ENCODE peak calls at places on chromosomes 3 and 15, in five cellular contexts. S is cardiac muscle cell, T is right atrium auricular region, A is ELR, Y is lower lobe of right lung. W is an unnamed sample.

GRCh38 chr3:196666001-196666867 is 26.7 kb downstream of the NRROS start:
- DNase-seq in S (peak), Y (no peak), T (no peak), A (peak), W (peak)

GRCh38 chr15:43943511-43943910 is 116.7 kb downstream of the WDR76 start:
- DNase-seq in Y (no peak), S (no peak), A (no peak), T (no peak), W (peak)

GRCh38 chr3:50585919-50586762 is 16.8 kb downstream of the HEMK1 start:
- DNase-seq in Y (no peak), A (no peak), T (no peak), S (no peak), W (no peak)

GRCh38 chr3:4303187-4304123 is at the start of gene SETMAR:
- DNase-seq in A (peak), S (peak), Y (peak), T (peak), W (peak)

GRCh38 chr15:72169236-72169920 is 28.2 kb downstream of the GRAMD2A start:
- DNase-seq in T (no peak), Y (no peak), S (no peak), A (no peak), W (no peak)

GRCh38 chr3:149949181-149949580 is 21.5 kb downstream of the PFN2 start:
- DNase-seq in Y (no peak), S (no peak), T (no peak), A (no peak), W (no peak)

GRCh38 chr3:11464356-11464755 is 179.4 kb downstream of the VGLL4 start:
- DNase-seq in Y (no peak), S (no peak), A (no peak), T (no peak), W (no peak)

GRCh38 chr3:65978116-65978515 is 60.6 kb downstream of the MAGI1 start:
- DNase-seq in S (no peak), Y (no peak), T (no peak), A (no peak), W (peak)

GRCh38 chr15:95557226-95558046 is 773.1 kb upstream of the NR2F2 start:
- DNase-seq in Y (no peak), S (no peak), A (peak), T (no peak), W (peak)

GRCh38 chr3:31614162-31614921 is 81.6 kb downstream of the STT3B start:
- DNase-seq in Y (no peak), T (no peak), S (no peak), A (peak), W (peak)

GRCh38 chr3:71863563-71864190 is 78.7 kb upstream of the PROK2 start:
- DNase-seq in Y (no peak), A (no peak), T (no peak), S (no peak), W (no peak)

GRCh38 chr15:81894069-81894468 is 151.7 kb downstream of the MEX3B start:
- DNase-seq in T (no peak), S (no peak), Y (no peak), A (no peak), W (no peak)

GRCh38 chr3:88189361-88189810 is 39.6 kb downstream of the C3orf38 start:
- DNase-seq in A (peak), T (no peak), Y (no peak), S (no peak), W (no peak)

GRCh38 chr3:131239250-131239649 is 142.3 kb upstream of the NUDT16 start:
- DNase-seq in Y (no peak), T (no peak), A (no peak), S (no peak), W (no peak)

GRCh38 chr15:91950054-91950453 is 96.5 kb downstream of the SLCO3A1 start:
- DNase-seq in A (no peak), Y (no peak), T (no peak), S (no peak), W (no peak)

GRCh38 chr3:16322189-16322588 is 57.2 kb downstream of the OXNAD1 start:
- DNase-seq in Y (no peak), S (no peak), A (no peak), T (no peak), W (no peak)

GRCh38 chr15:94126999-94127398 is 104.4 kb upstream of the MCTP2 start:
- DNase-seq in A (no peak), T (no peak), Y (no peak), S (peak), W (no peak)

GRCh38 chr3:160003520-160004128 is 15.0 kb downstream of the IL12A start:
- DNase-seq in T (no peak), Y (peak), S (peak), A (peak), W (peak)